ENCODE peak calls at places on chromosomes 7 and 10, in seven cellular contexts. M is amygdala; L is lower lobe of right lung; K is T-helper 17 cell; W is ELR; G is heart right ventricle; B is CD8-positive, alpha-beta memory T cell. H is an unnamed sample.

GRCh38 chr7:91047636-91048035 is 216.6 kb upstream of the FZD1 start:
- DNase-seq in B (no peak), W (no peak), G (no peak), M (no peak), K (no peak), L (no peak), H (no peak)

GRCh38 chr7:45136106-45137060 is 21.2 kb upstream of the RAMP3 start:
- DNase-seq in L (no peak), G (no peak), W (peak), M (no peak), K (peak), B (peak), H (peak)

GRCh38 chr7:31002256-31002655 is 38.5 kb downstream of the GHRHR start:
- DNase-seq in L (no peak), G (no peak), K (no peak), M (no peak), W (peak), B (no peak), H (no peak)

GRCh38 chr10:116800356-116800929 is 48.9 kb upstream of the ENO4 start:
- DNase-seq in B (no peak), K (no peak), W (no peak), M (no peak), L (no peak), G (no peak), H (no peak)

GRCh38 chr10:69716711-69717560 is 84.8 kb upstream of the COL13A1 start:
- DNase-seq in G (no peak), M (no peak), B (peak), L (peak), K (peak), W (peak), H (peak)

GRCh38 chr7:783556-784490 is 48.5 kb upstream of the SUN1 start:
- DNase-seq in L (peak), M (no peak), G (no peak), K (no peak), B (no peak), W (no peak), H (no peak)

GRCh38 chr10:99906470-99906869 is 103.3 kb downstream of the DNMBP start:
- DNase-seq in W (peak), K (no peak), L (no peak), M (no peak), G (no peak), B (no peak), H (no peak)

GRCh38 chr10:103812004-103812403 is 43.4 kb downstream of the SH3PXD2A start:
- DNase-seq in L (peak), M (no peak), W (no peak), B (no peak), G (no peak), K (no peak), H (no peak)

GRCh38 chr7:2862831-2863361 is 18.8 kb upstream of the GNA12 start:
- DNase-seq in B (peak), K (no peak), G (no peak), L (no peak), M (no peak), W (peak), H (peak)

GRCh38 chr7:12674861-12675260 is 12.6 kb upstream of the ARL4A start:
- DNase-seq in K (peak), W (no peak), L (no peak), M (no peak), G (no peak), B (peak), H (peak)

GRCh38 chr7:45601816-45602540 is 27.8 kb downstream of the ADCY1 start:
- DNase-seq in W (no peak), G (no peak), L (no peak), B (no peak), M (no peak), K (no peak), H (no peak)

GRCh38 chr7:85324145-85324799 is 137.4 kb upstream of the SEMA3D start:
- DNase-seq in B (no peak), K (no peak), L (no peak), W (peak), G (no peak), M (no peak), H (no peak)

H was measured in effector CD4-positive, alpha-beta T cell.